ENCODE peak calls at places on chromosomes 6 and 20, in ten cellular contexts. S, X, W, N, O, F, H, V, B and M are unnamed samples.

GRCh38 chr20:16574656-16575355 is 1.6 kb upstream of the KIF16B start:
- DNase-seq in O (peak; percentile 89), V (peak; percentile 92), X (peak; percentile 64), S (peak; percentile 86), B (peak; percentile 77), H (peak; percentile 81), W (peak; percentile 99), N (peak; percentile 94), F (peak; percentile 83), M (peak; percentile 89)

GRCh38 chr20:38110525-38111178 is 54.4 kb downstream of the TGM2 start:
- DNase-seq in H (no peak), F (no peak), X (no peak), W (no peak), S (no peak), N (no peak), V (no peak), B (no peak), O (no peak), M (no peak)

GRCh38 chr6:5996701-5997419 is 9.9 kb downstream of the NRN1 start:
- DNase-seq in V (no peak), O (peak; percentile 43), N (peak; percentile 62), S (no peak), B (no peak), F (no peak), X (no peak), W (no peak), H (peak; percentile 67), M (peak; percentile 5)

GRCh38 chr6:3887150-3887700 is 38.1 kb downstream of the FAM50B start:
- DNase-seq in W (no peak), B (no peak), N (no peak), S (no peak), F (peak; percentile 34), X (peak; percentile 36), O (no peak), V (no peak), H (peak; percentile 43), M (no peak)

GRCh38 chr20:63751471-63752271 is 12.1 kb downstream of the SLC2A4RG start:
- DNase-seq in S (no peak), V (no peak), F (no peak), O (peak; percentile 24), B (no peak), H (peak; percentile 53), X (no peak), N (no peak), W (no peak), M (peak; percentile 52)

GRCh38 chr6:81366970-81367369 is 385.5 kb downstream of the TENT5A start:
- DNase-seq in V (no peak), O (no peak), B (no peak), F (no peak), X (no peak), S (no peak), W (no peak), H (no peak), N (no peak), M (no peak)

GRCh38 chr6:79782775-79783174 is 151.6 kb downstream of the SH3BGRL2 start:
- DNase-seq in B (no peak), N (no peak), V (no peak), F (no peak), O (no peak), W (no peak), S (no peak), X (no peak), H (no peak), M (no peak)

GRCh38 chr6:75012018-75012417 is 193.8 kb downstream of the COL12A1 start:
- DNase-seq in V (no peak), W (no peak), N (no peak), X (peak; percentile 28), H (no peak), S (no peak), F (no peak), O (no peak), B (no peak), M (no peak)

GRCh38 chr6:165118736-165119135 is 190.7 kb downstream of the C6orf118 start:
- DNase-seq in X (no peak), N (no peak), W (no peak), S (no peak), F (no peak), V (no peak), B (no peak), H (no peak), O (no peak), M (no peak)

GRCh38 chr6:169406794-169407193 is 153.1 kb upstream of the THBS2 start:
- DNase-seq in O (no peak), V (no peak), N (no peak), H (no peak), F (no peak), B (no peak), S (no peak), X (no peak), W (no peak), M (no peak)
- H3K9me3 ChIP-seq in O (no peaks in the 10 kb centered on the region), V (no peaks in the 10 kb centered on the region), N (no peaks in the 10 kb centered on the region), H (no peaks in the 10 kb centered on the region), F (no peaks in the 10 kb centered on the region), B (no peaks in the 10 kb centered on the region), S (no peaks in the 10 kb centered on the region), X (no peaks in the 10 kb centered on the region), W (no peaks in the 10 kb centered on the region), M (no peaks in the 10 kb centered on the region)

GRCh38 chr20:54189630-54190029 is 15.8 kb upstream of the CYP24A1 start:
- DNase-seq in O (no peak), W (no peak), H (no peak), B (no peak), V (no peak), S (no peak), X (no peak), F (no peak), N (no peak), M (no peak)

GRCh38 chr20:54193817-54194216 is 14.1 kb upstream of the PFDN4 start:
- DNase-seq in X (no peak), N (no peak), V (no peak), O (no peak), H (no peak), W (no peak), S (no peak), F (no peak), B (no peak), M (no peak)

GRCh38 chr20:54194724-54195438 is 13.0 kb upstream of the PFDN4 start:
- DNase-seq in S (no peak), H (no peak), O (no peak), F (no peak), X (peak; percentile 25), W (peak; percentile 44), B (no peak), N (no peak), V (no peak), M (peak; percentile 34)

GRCh38 chr20:54188132-54188835 is 14.5 kb upstream of the CYP24A1 start:
- DNase-seq in N (no peak), W (no peak), H (no peak), S (no peak), X (no peak), O (no peak), B (no peak), V (no peak), F (no peak), M (no peak)

GRCh38 chr20:54190200-54190599 is 16.4 kb upstream of the CYP24A1 start:
- DNase-seq in B (no peak), N (no peak), X (no peak), V (no peak), H (no peak), S (no peak), F (no peak), O (no peak), W (no peak), M (no peak)
- H3K4me3 ChIP-seq in B (no peak overlapping the region), N (no peak overlapping the region), X (no peak overlapping the region), V (no peak overlapping the region), H (no peak overlapping the region), S (no peak overlapping the region), F (no peak overlapping the region), O (no peak overlapping the region), W (no peak overlapping the region), M (no peak overlapping the region)

GRCh38 chr6:12417191-12417590 is 127.0 kb downstream of the EDN1 start:
- DNase-seq in S (no peak), N (no peak), F (no peak), H (no peak), V (no peak), X (no peak), W (no peak), O (no peak), B (no peak), M (no peak)
- H3K9me3 ChIP-seq in S (no peaks in the 10 kb centered on the region), N (no peaks in the 10 kb centered on the region), F (no peaks in the 10 kb centered on the region), H (no peaks in the 10 kb centered on the region), V (no peaks in the 10 kb centered on the region), X (no peaks in the 10 kb centered on the region), W (peaks cover 18% of the 10 kb centered on the region), O (no peaks in the 10 kb centered on the region), B (no peaks in the 10 kb centered on the region), M (no peaks in the 10 kb centered on the region)

GRCh38 chr20:39961667-39962066 is 727.4 kb downstream of the MAFB start:
- DNase-seq in N (no peak), V (no peak), W (no peak), S (no peak), H (no peak), B (no peak), X (no peak), F (no peak), O (no peak), M (no peak)
- H3K4me3 ChIP-seq in N (no peak overlapping the region), V (no peak overlapping the region), W (no peak overlapping the region), S (no peak overlapping the region), H (no peak overlapping the region), B (no peak overlapping the region), X (no peak overlapping the region), F (no peak overlapping the region), O (no peak overlapping the region), M (no peak overlapping the region)

DNA sequence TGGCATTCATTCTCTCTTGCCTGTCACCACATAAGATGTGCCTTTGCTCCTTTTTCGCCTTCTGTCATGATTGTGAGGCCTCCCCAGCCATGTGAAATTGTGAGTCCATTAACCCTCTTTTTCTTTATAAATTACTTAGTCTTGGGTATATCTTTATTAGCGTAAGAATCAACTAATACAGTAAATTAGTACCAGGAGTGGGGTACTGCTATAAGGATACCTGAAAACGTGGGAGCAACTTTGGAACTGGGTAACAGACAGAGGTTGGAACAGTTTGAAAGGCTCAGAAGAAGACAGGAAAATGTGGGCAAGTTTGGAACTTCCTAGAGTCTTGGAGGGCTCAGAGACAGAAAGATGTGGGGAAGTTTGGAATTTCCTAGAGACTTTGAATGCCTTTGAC is 46.6 kb downstream of the RNF182 start:
- DNase-seq in W (no peak), H (no peak), S (no peak), F (no peak), B (no peak), X (no peak), N (no peak), V (no peak), O (no peak), M (no peak)
- H3K9me3 ChIP-seq in W (peaks cover 12% of the 10 kb centered on the region), H (no peaks in the 10 kb centered on the region), S (peaks cover 16% of the 10 kb centered on the region), F (peaks cover 8% of the 10 kb centered on the region), B (no peaks in the 10 kb centered on the region), X (no peaks in the 10 kb centered on the region), N (peaks cover 18% of the 10 kb centered on the region), V (peaks cover 13% of the 10 kb centered on the region), O (no peaks in the 10 kb centered on the region), M (peaks cover 17% of the 10 kb centered on the region)